ENCODE peak calls at places on chromosomes 11 and 22, in seven cellular contexts. V is WTC11, U is lower lobe of right lung, Y is sigmoid colon, H is heart right ventricle, R is upper lobe of right lung, X is IMR-90. F is an unnamed sample.

GRCh38 chr11:119942583-119943338 is 195.2 kb downstream of the TRIM29 start:
- DNase-seq in V (no peak), U (no peak), Y (no peak), H (no peak), R (no peak), X (peak), F (no peak)

GRCh38 chr22:24768537-24769374 is 5.8 kb downstream of the PIWIL3 start:
- DNase-seq in V (peak), U (peak), Y (peak), H (peak), R (no peak), X (peak), F (no peak)

GRCh38 chr11:44621140-44621681 is 55.7 kb downstream of the CD82 start:
- DNase-seq in V (peak), U (peak), Y (peak), H (peak), R (peak), X (peak), F (peak)

GRCh38 chr11:90222152-90222458 is 744 bp downstream of the CHORDC1 start:
- DNase-seq in V (no peak), U (no peak), Y (no peak), H (no peak), R (no peak), X (no peak), F (no peak)

GRCh38 chr22:35230839-35231584 is 26.3 kb upstream of the HMGXB4 start:
- DNase-seq in V (no peak), U (no peak), Y (no peak), H (no peak), R (no peak), X (no peak), F (no peak)

GRCh38 chr22:47043835-47044721 is 281.6 kb downstream of the TBC1D22A start:
- DNase-seq in V (peak), U (peak), Y (peak), H (no peak), R (peak), X (peak), F (peak)

GRCh38 chr22:16915711-16916110 is 90.5 kb upstream of the XKR3 start:
- DNase-seq in V (no peak), U (no peak), Y (no peak), H (no peak), R (no peak), X (no peak), F (no peak)

GRCh38 chr22:42228480-42228879 is 42.0 kb downstream of the TCF20 start:
- DNase-seq in V (no peak), U (no peak), Y (no peak), H (no peak), R (no peak), X (no peak), F (no peak)

GRCh38 chr11:112929432-112929831 is 31.8 kb upstream of the NCAM1 start:
- DNase-seq in V (no peak), U (no peak), Y (no peak), H (no peak), R (no peak), X (no peak), F (no peak)

GRCh38 chr22:42353883-42354727 is 78.1 kb downstream of the NFAM1 start:
- DNase-seq in V (peak), U (no peak), Y (no peak), H (no peak), R (no peak), X (peak), F (no peak)

GRCh38 chr11:4826425-4826824 is 5.3 kb downstream of the OR51F2 start:
- DNase-seq in V (no peak), U (no peak), Y (no peak), H (no peak), R (no peak), X (peak), F (no peak)

GRCh38 chr11:108569896-108570295 is 23.7 kb downstream of the EXPH5 start:
- DNase-seq in V (no peak), U (no peak), Y (no peak), H (no peak), R (no peak), X (no peak), F (no peak)

GRCh38 chr22:25745341-25746011 is 3.5 kb downstream of the MYO18B start:
- DNase-seq in V (no peak), U (no peak), Y (peak), H (no peak), R (no peak), X (peak), F (no peak)

GRCh38 chr11:27471588-27472397 is 797 bp downstream of the LGR4 start:
- DNase-seq in V (peak), U (peak), Y (peak), H (peak), R (peak), X (no peak), F (peak)

GRCh38 chr11:116190206-116190605 is 582.6 kb downstream of the BUD13 start:
- DNase-seq in V (no peak), U (no peak), Y (no peak), H (no peak), R (no peak), X (no peak), F (no peak)

GRCh38 chr11:73227571-73228211 is 9.6 kb downstream of the P2RY2 start:
- DNase-seq in V (peak), U (peak), Y (peak), H (no peak), R (peak), X (no peak), F (no peak)

GRCh38 chr11:8095831-8096522 is 15.0 kb downstream of the TUB start:
- DNase-seq in V (no peak), U (no peak), Y (peak), H (no peak), R (no peak), X (no peak), F (no peak)

DNA sequence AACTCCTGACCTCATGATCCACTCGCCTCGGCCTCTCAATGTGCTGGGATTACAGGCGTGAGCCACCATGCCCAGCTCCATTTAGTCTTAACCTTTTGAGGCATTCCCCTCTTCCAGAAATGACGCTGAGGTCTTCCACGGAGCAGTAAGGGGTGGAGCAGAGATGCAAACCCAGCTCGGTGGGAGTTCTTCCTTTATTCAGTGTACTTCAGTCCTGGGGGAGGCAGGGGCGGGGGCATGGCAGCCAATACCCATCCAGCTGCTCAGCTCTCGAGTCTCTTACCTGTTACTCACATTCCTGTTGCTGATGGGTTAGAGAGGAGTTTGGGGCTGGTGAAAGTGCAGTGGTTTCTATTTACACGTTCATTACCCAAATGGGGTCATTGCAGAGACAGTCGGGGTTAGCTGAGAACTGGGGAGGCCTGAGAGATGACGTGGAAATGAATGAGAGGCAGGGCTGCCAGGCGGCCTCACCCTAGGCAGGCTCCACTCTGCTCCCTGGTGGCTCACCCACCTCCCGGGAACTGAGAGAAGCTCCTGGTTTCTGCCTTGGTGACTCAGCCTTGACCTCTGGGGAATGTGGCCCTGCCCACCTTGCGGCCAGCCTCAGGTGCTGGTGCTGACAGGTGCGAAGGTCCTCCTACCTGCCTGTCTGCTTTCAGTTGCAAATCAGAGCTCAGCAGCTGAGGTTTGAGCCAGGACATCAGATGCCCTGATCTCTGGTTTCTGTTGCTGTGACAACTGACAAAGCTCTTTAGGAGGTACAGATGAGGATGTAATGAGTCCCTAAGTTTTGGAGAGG is 13.4 kb upstream of the ST14 start:
- DNase-seq in V (peak), U (peak), Y (no peak), H (no peak), R (peak), X (no peak), F (no peak)
- TF ChIP-seq CTCF in V (no peak), U (peak), Y (no peak), H (peak), R (peak), X (no peak), F (peak)

GRCh38 chr11:114586797-114587196 is 8.8 kb downstream of the NXPE4 start:
- DNase-seq in V (no peak), U (no peak), Y (no peak), H (no peak), R (no peak), X (peak), F (no peak)
- TF ChIP-seq CTCF in V (no peak), U (no peak), Y (no peak), H (no peak), R (no peak), X (peak), F (no peak)

GRCh38 chr22:44968736-44969135 is 41.1 kb downstream of the PHF21B start:
- DNase-seq in V (no peak), U (no peak), Y (no peak), H (no peak), R (no peak), X (no peak), F (no peak)
- TF ChIP-seq CTCF in V (no peak), U (no peak), Y (no peak), H (no peak), R (no peak), X (no peak), F (no peak)

DNA sequence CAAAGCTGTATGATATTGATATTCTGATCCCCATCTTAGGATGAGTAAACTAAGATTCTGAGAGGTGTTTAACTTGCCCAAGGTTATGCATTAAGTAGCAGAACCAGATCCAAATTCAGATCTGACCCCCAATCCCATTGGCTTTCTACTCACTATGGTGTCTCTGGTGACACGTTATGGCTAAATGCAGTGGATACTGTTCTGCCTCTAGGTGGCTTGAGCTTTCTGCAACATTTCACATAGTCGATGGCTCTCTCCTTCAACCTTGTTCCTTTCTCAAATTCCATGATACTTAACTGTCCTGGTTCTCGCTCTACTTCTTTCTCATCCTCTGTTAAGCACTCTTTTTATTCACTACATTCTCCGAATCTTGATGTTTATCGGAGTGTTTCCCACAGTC is 9.4 kb downstream of the C11orf97 start:
- DNase-seq in V (no peak), U (no peak), Y (no peak), H (no peak), R (no peak), X (no peak), F (no peak)
- TF ChIP-seq CTCF in V (peak), U (peak), Y (peak), H (peak), R (peak), X (peak), F (peak)

F was measured in CD14-positive monocyte.